ENCODE peak calls at places on chromosomes 12 and 14, in four cellular contexts. One of them, this sample, is unnamed.

GRCh38 chr12:29519585-29520182 is 22.2 kb upstream of the OVCH1 start:
- DNase-seq in H1: no peak
- DNase-seq in IMR-90: peak
- DNase-seq in H9: no peak
- DNase-seq in this sample: peak

GRCh38 chr14:104249092-104249491 is 110.7 kb downstream of the KIF26A start:
- DNase-seq in H1: no peak
- DNase-seq in IMR-90: no peak
- DNase-seq in H9: peak
- DNase-seq in this sample: no peak

GRCh38 chr12:124656947-124657434 is 89.6 kb upstream of the NCOR2 start:
- DNase-seq in IMR-90: no peak
- DNase-seq in H1: no peak
- DNase-seq in H9: no peak
- DNase-seq in this sample: no peak

GRCh38 chr12:60872850-60873713 is 1277.3 kb downstream of the SLC16A7 start:
- DNase-seq in H9: peak
- DNase-seq in H1: no peak
- DNase-seq in IMR-90: no peak
- DNase-seq in this sample: peak

GRCh38 chr12:87266305-87266704 is 762.9 kb downstream of the C12orf50 start:
- DNase-seq in IMR-90: no peak
- DNase-seq in H1: no peak
- DNase-seq in H9: no peak
- DNase-seq in this sample: no peak

GRCh38 chr12:31118831-31119530 is 45.3 kb downstream of the DDX11 start:
- DNase-seq in H9: peak
- DNase-seq in H1: no peak
- DNase-seq in IMR-90: no peak
- DNase-seq in this sample: no peak

GRCh38 chr12:3647504-3647903 is 105.4 kb downstream of the CRACR2A start:
- DNase-seq in IMR-90: no peak
- DNase-seq in H9: no peak
- DNase-seq in H1: no peak
- DNase-seq in this sample: no peak

GRCh38 chr12:109920266-109920780 is 20.2 kb downstream of the TCHP start:
- DNase-seq in IMR-90: no peak
- DNase-seq in H9: no peak
- DNase-seq in H1: no peak
- DNase-seq in this sample: no peak

GRCh38 chr12:113260636-113261300 is 39.5 kb downstream of the TPCN1 start:
- DNase-seq in H1: no peak
- DNase-seq in IMR-90: no peak
- DNase-seq in H9: no peak
- DNase-seq in this sample: no peak

GRCh38 chr12:93245543-93245942 is 132.2 kb upstream of the NUDT4 start:
- DNase-seq in IMR-90: no peak
- DNase-seq in H9: no peak
- DNase-seq in H1: no peak
- DNase-seq in this sample: no peak

GRCh38 chr14:103679351-103679750 is 35.9 kb downstream of the XRCC3 start:
- DNase-seq in H1: no peak
- DNase-seq in IMR-90: no peak
- DNase-seq in H9: peak
- DNase-seq in this sample: peak

DNA sequence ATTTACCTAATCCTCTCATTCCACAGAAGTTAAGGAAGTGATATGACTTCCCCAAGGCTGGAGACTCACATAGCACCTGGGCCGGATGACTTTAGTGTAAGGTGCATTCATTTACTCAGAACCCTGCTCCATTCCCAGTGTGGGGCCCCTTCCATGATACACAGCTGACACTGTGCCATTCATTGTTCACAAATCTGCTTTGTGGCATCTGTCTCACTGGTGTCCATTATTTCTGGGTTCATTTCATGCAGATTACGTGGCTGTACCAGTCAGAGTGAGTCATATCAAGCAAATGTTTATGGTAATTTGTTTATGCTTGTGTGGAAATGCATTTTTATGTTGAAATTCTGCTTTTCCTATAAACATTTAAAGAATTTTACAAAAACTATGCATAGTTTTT is 5.2 kb downstream of the ANO4 start:
- DNase-seq in H1: no peak
- DNase-seq in H9: no peak
- DNase-seq in IMR-90: peak
- DNase-seq in this sample: peak
- H4K91ac ChIP-seq in H1: no peak
- H4K91ac ChIP-seq in H9: no peak
- H4K91ac ChIP-seq in IMR-90: peak
- H4K91ac ChIP-seq in this sample: no peak

GRCh38 chr14:32480337-32480736 is 151.2 kb downstream of the AKAP6 start:
- DNase-seq in IMR-90: peak
- DNase-seq in H9: no peak
- DNase-seq in H1: no peak
- DNase-seq in this sample: no peak

GRCh38 chr14:32473476-32473875 is 144.4 kb downstream of the AKAP6 start:
- DNase-seq in H1: no peak
- DNase-seq in H9: no peak
- DNase-seq in IMR-90: no peak
- DNase-seq in this sample: no peak

GRCh38 chr14:32476532-32476931 is 147.4 kb downstream of the AKAP6 start:
- DNase-seq in IMR-90: no peak
- DNase-seq in H1: no peak
- DNase-seq in H9: no peak
- DNase-seq in this sample: no peak

GRCh38 chr14:32478027-32478426 is 148.9 kb downstream of the AKAP6 start:
- DNase-seq in H9: no peak
- DNase-seq in H1: no peak
- DNase-seq in IMR-90: no peak
- DNase-seq in this sample: no peak

GRCh38 chr14:32477406-32477805 is 148.3 kb downstream of the AKAP6 start:
- DNase-seq in IMR-90: no peak
- DNase-seq in H1: no peak
- DNase-seq in H9: no peak
- DNase-seq in this sample: no peak
- H4K91ac ChIP-seq in IMR-90: peak
- H4K91ac ChIP-seq in H1: no peak
- H4K91ac ChIP-seq in H9: no peak
- H4K91ac ChIP-seq in this sample: no peak

GRCh38 chr14:75875958-75876357 is 105.8 kb downstream of the TGFB3 start:
- DNase-seq in IMR-90: no peak
- DNase-seq in H9: no peak
- DNase-seq in H1: no peak
- DNase-seq in this sample: no peak
- H4K91ac ChIP-seq in IMR-90: no peak
- H4K91ac ChIP-seq in H9: no peak
- H4K91ac ChIP-seq in H1: no peak
- H4K91ac ChIP-seq in this sample: no peak

GRCh38 chr12:49797452-49797782 is 30.8 kb downstream of the NCKAP5L start:
- DNase-seq in H1: no peak
- DNase-seq in H9: no peak
- DNase-seq in IMR-90: no peak
- DNase-seq in this sample: no peak

GRCh38 chr12:49798934-49799333 is 29.3 kb downstream of the NCKAP5L start:
- DNase-seq in IMR-90: no peak
- DNase-seq in H1: no peak
- DNase-seq in H9: no peak
- DNase-seq in this sample: no peak

GRCh38 chr12:49801141-49802063 is 26.8 kb downstream of the NCKAP5L start:
- DNase-seq in H9: no peak
- DNase-seq in IMR-90: no peak
- DNase-seq in H1: no peak
- DNase-seq in this sample: no peak

GRCh38 chr12:49798248-49798647 is 30.0 kb downstream of the NCKAP5L start:
- DNase-seq in H1: no peak
- DNase-seq in H9: no peak
- DNase-seq in IMR-90: no peak
- DNase-seq in this sample: no peak

GRCh38 chr12:49800421-49801140 is 27.6 kb downstream of the NCKAP5L start:
- DNase-seq in H9: no peak
- DNase-seq in H1: no peak
- DNase-seq in IMR-90: no peak
- DNase-seq in this sample: no peak
- H4K91ac ChIP-seq in H9: no peak
- H4K91ac ChIP-seq in H1: no peak
- H4K91ac ChIP-seq in IMR-90: no peak
- H4K91ac ChIP-seq in this sample: no peak

GRCh38 chr12:48194780-48195179 is 8.3 kb downstream of the OR10AD1 start:
- DNase-seq in H9: no peak
- DNase-seq in H1: no peak
- DNase-seq in IMR-90: no peak
- DNase-seq in this sample: peak

GRCh38 chr12:48189331-48190125 is 6.1 kb downstream of the CCDC184 start:
- DNase-seq in H1: no peak
- DNase-seq in H9: peak
- DNase-seq in IMR-90: peak
- DNase-seq in this sample: peak

GRCh38 chr12:48191096-48191495 is 7.7 kb downstream of the CCDC184 start:
- DNase-seq in H9: no peak
- DNase-seq in H1: no peak
- DNase-seq in IMR-90: no peak
- DNase-seq in this sample: no peak

GRCh38 chr12:48193623-48194022 is 9.5 kb downstream of the OR10AD1 start:
- DNase-seq in H9: no peak
- DNase-seq in H1: no peak
- DNase-seq in IMR-90: no peak
- DNase-seq in this sample: no peak

DNA sequence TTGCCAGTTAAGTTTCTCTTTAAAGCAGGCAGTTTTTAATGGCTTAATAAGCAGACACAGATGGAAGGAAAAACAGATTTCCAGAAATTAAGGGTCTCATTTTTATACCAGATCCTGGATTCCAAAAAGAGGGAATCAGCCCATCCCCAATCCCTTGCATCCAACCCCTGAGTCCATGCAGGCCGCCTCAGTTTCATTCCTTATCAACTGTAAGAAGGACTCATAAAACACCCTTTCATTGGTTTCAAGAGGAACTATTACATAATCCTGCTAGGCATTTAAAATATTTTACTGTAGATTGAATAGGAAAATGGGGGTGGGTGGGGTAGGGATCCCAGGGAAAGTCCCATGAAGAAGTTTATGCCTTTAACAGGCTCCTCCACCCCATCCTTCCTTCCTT is 9.4 kb downstream of the CCDC184 start:
- DNase-seq in H9: no peak
- DNase-seq in H1: no peak
- DNase-seq in IMR-90: no peak
- DNase-seq in this sample: no peak
- H4K91ac ChIP-seq in H9: no peak
- H4K91ac ChIP-seq in H1: no peak
- H4K91ac ChIP-seq in IMR-90: no peak
- H4K91ac ChIP-seq in this sample: no peak

This sample was measured in mesenchymal stem cell.